ENCODE peak calls at places on chromosomes 6 and 20, in eight cellular contexts. H is NCI-H2171; B is activated CD4-positive, CD25-positive, alpha-beta regulatory T cell treated with anti-CD3 and anti-CD28 coated beads, Interleukin-2, amount 50 U/mL, for 16 hours; F is T-cell; Z is stimulated activated CD8-positive, alpha-beta memory T cell treated with anti-CD3 and anti-CD28 coated beads, Interleukin-15, amount 100 ng/mL, for 24 hours; E is tibial nerve; Y is aorta; S is T-helper 9 cell. N is an unnamed sample.

GRCh38 chr6:154302111-154302752 is 54.4 kb downstream of the IPCEF1 start:
- DNase-seq in E (no peak), Z (no peak), B (no peak), F (no peak), S (no peak), H (no peak), Y (no peak), N (peak)

GRCh38 chr6:3405679-3406078 is 51.2 kb downstream of the SLC22A23 start:
- DNase-seq in S (no peak), H (no peak), Y (no peak), Z (no peak), F (no peak), E (peak), B (no peak), N (no peak)

GRCh38 chr6:15331629-15332241 is 85.9 kb downstream of the JARID2 start:
- DNase-seq in S (no peak), B (no peak), H (no peak), F (no peak), Y (no peak), E (no peak), Z (no peak), N (no peak)

GRCh38 chr6:26383624-26384417 is 913 bp downstream of the BTN2A2 start:
- DNase-seq in H (peak), B (no peak), Z (no peak), Y (no peak), E (no peak), S (peak), F (no peak), N (no peak)

GRCh38 chr6:22642254-22642653 is 72.9 kb downstream of the HDGFL1 start:
- DNase-seq in B (no peak), Y (no peak), S (no peak), Z (no peak), E (no peak), F (no peak), H (no peak), N (no peak)

GRCh38 chr20:61963149-61963548 is 102.5 kb downstream of the TAF4 start:
- DNase-seq in F (no peak), Z (no peak), H (no peak), E (no peak), B (no peak), S (no peak), Y (no peak), N (no peak)

GRCh38 chr6:105326216-105326615 is 76.7 kb downstream of the PREP start:
- DNase-seq in F (no peak), H (peak), E (peak), Z (no peak), S (no peak), B (no peak), Y (no peak), N (no peak)

GRCh38 chr6:170444811-170445211 is 108.3 kb downstream of the PSMB1 start:
- DNase-seq in B (no peak), E (no peak), Z (no peak), Y (peak), S (no peak), F (no peak), H (no peak), N (no peak)

GRCh38 chr6:116447496-116448011 is 13.6 kb upstream of the CALHM6 start:
- DNase-seq in E (peak), Z (no peak), Y (no peak), B (no peak), S (no peak), H (no peak), F (no peak), N (peak)

GRCh38 chr6:164216839-164217238 is 802.3 kb downstream of the QKI start:
- DNase-seq in Z (no peak), Y (no peak), B (no peak), S (no peak), F (no peak), H (no peak), E (no peak), N (no peak)

GRCh38 chr6:145310116-145310515 is 425.2 kb downstream of the EPM2A start:
- DNase-seq in F (no peak), H (no peak), Y (no peak), Z (no peak), S (no peak), E (no peak), B (no peak), N (peak)

GRCh38 chr6:120965814-120966213 is 368.5 kb downstream of the TBC1D32 start:
- DNase-seq in E (no peak), Z (no peak), H (no peak), F (no peak), S (no peak), Y (no peak), B (no peak), N (no peak)

GRCh38 chr6:142735182-142735581 is 209.8 kb downstream of the HIVEP2 start:
- DNase-seq in Y (no peak), F (no peak), H (peak), B (no peak), Z (no peak), S (no peak), E (no peak), N (no peak)

GRCh38 chr6:97203343-97203742 is 79.7 kb downstream of the MMS22L start:
- DNase-seq in B (no peak), Y (no peak), F (no peak), S (no peak), H (peak), E (no peak), Z (no peak), N (no peak)

GRCh38 chr6:132236744-132237143 is 164.5 kb downstream of the MOXD1 start:
- DNase-seq in F (no peak), Z (no peak), Y (no peak), E (no peak), B (no peak), H (no peak), S (no peak), N (no peak)

GRCh38 chr20:49186535-49187329 is 1.4 kb downstream of the STAU1 start:
- DNase-seq in S (peak), H (no peak), B (peak), Z (no peak), E (peak), F (peak), Y (peak), N (peak)

GRCh38 chr20:9981834-9982233 is 53.0 kb upstream of the ANKEF1 start:
- DNase-seq in H (peak), B (no peak), S (no peak), F (no peak), E (no peak), Y (no peak), Z (no peak), N (no peak)

GRCh38 chr6:17907467-17908229 is 79.8 kb downstream of the KIF13A start:
- DNase-seq in B (no peak), H (no peak), Y (peak), E (peak), F (peak), S (no peak), Z (no peak), N (peak)

GRCh38 chr6:167543602-167544506 is 219.0 kb downstream of the TTLL2 start:
- DNase-seq in E (peak), Y (no peak), Z (no peak), S (no peak), F (no peak), H (peak), B (no peak), N (no peak)

GRCh38 chr20:16293590-16293989 is 279.7 kb downstream of the KIF16B start:
- DNase-seq in Z (no peak), H (no peak), S (no peak), E (no peak), Y (no peak), B (no peak), F (no peak), N (peak)

GRCh38 chr20:61558726-61559125 is 306.7 kb downstream of the CDH4 start:
- DNase-seq in B (no peak), E (no peak), F (no peak), Y (no peak), S (no peak), H (no peak), Z (no peak), N (no peak)

GRCh38 chr6:133407320-133408100 is 166.4 kb downstream of the EYA4 start:
- DNase-seq in E (no peak), F (no peak), Y (no peak), B (no peak), H (no peak), S (no peak), Z (no peak), N (no peak)

GRCh38 chr6:105753184-105754097 is 332.7 kb upstream of the PRDM1 start:
- DNase-seq in B (no peak), E (no peak), S (no peak), F (no peak), H (no peak), Y (no peak), Z (no peak), N (peak)

GRCh38 chr6:118893095-118893881 is 664 bp upstream of the ASF1A start:
- DNase-seq in S (peak), B (no peak), Y (no peak), E (peak), H (peak), Z (no peak), F (peak), N (peak)

GRCh38 chr6:2753116-2753489 is 2.4 kb upstream of the MYLK4 start:
- DNase-seq in B (no peak), H (no peak), Y (no peak), F (no peak), S (no peak), Z (no peak), E (no peak), N (no peak)